ENCODE peak calls at places on chromosomes 2 and 18, in six cellular contexts. N, C, A, S, P and R are unnamed samples.

GRCh38 chr2:60416221-60417008 is 137.0 kb downstream of the BCL11A start:
- DNase-seq in C (peak; percentile 23), P (no peak), A (peak; percentile 43), N (no peak), S (no peak), R (peak; percentile 70)

GRCh38 chr2:219661197-219661954 is 33.9 kb downstream of the SLC4A3 start:
- DNase-seq in C (no peak), A (peak; percentile 37), S (no peak), P (peak; percentile 37), N (no peak), R (no peak)

GRCh38 chr18:9474103-9474982 is 970 bp upstream of the RALBP1 start:
- DNase-seq in C (peak; percentile 5), P (peak; percentile 75), A (peak; percentile 94), N (no peak), S (peak; percentile 92), R (peak; percentile 91)

GRCh38 chr2:9909106-9909505 is 42.4 kb upstream of the GRHL1 start:
- DNase-seq in P (no peak), A (no peak), S (no peak), N (no peak), C (no peak), R (no peak)

GRCh38 chr2:219402665-219403515 is 15.2 kb upstream of the DNPEP start:
- DNase-seq in S (peak; percentile 89), A (peak; percentile 92), N (peak; percentile 66), P (peak; percentile 68), C (peak; percentile 75), R (peak; percentile 65)

GRCh38 chr2:111711270-111711669 is 172.7 kb downstream of the ANAPC1 start:
- DNase-seq in P (no peak), A (no peak), N (no peak), S (no peak), C (no peak), R (no peak)

GRCh38 chr2:84077504-84077903 is 381.6 kb downstream of the SUCLG1 start:
- DNase-seq in S (no peak), P (peak; percentile 23), A (peak; percentile 48), C (no peak), N (peak; percentile 53), R (peak; percentile 25)

GRCh38 chr2:133044556-133044955 is 374.6 kb upstream of the LYPD1 start:
- DNase-seq in N (no peak), P (no peak), S (no peak), C (no peak), A (no peak), R (no peak)

GRCh38 chr2:150389487-150389886 is 98.0 kb downstream of the RND3 start:
- DNase-seq in A (no peak), C (no peak), N (no peak), S (no peak), P (no peak), R (no peak)

GRCh38 chr18:68803371-68803770 is 5.5 kb downstream of the CCDC102B start:
- DNase-seq in A (peak; percentile 17), N (no peak), S (peak; percentile 92), P (no peak), C (peak; percentile 72), R (peak; percentile 33)

GRCh38 chr2:120574620-120575019 is 161.0 kb upstream of the GLI2 start:
- DNase-seq in N (no peak), P (no peak), S (no peak), A (no peak), C (no peak), R (no peak)

GRCh38 chr2:47541848-47542450 is 139.0 kb downstream of the MSH2 start:
- DNase-seq in S (peak; percentile 41), A (no peak), N (no peak), C (no peak), P (no peak), R (no peak)

GRCh38 chr2:160221391-160222276 is 21.6 kb upstream of the ITGB6 start:
- DNase-seq in C (peak; percentile 42), N (no peak), S (peak; percentile 69), P (no peak), A (peak; percentile 87), R (peak; percentile 85)

GRCh38 chr2:26685943-26686839 is 6.3 kb upstream of the KCNK3 start:
- DNase-seq in C (no peak), A (peak; percentile 67), P (no peak), S (no peak), N (no peak), R (no peak)

GRCh38 chr2:27050281-27050995 is 1.0 kb upstream of the AGBL5 start:
- DNase-seq in C (peak; percentile 95), A (peak; percentile 94), N (peak; percentile 94), S (peak; percentile 96), P (peak; percentile 74), R (peak; percentile 97)

GRCh38 chr18:32321826-32322225 is 132.0 kb downstream of the MEP1B start:
- DNase-seq in C (no peak), A (no peak), N (no peak), S (no peak), P (no peak), R (no peak)

GRCh38 chr18:10353791-10354190 is 100.6 kb upstream of the APCDD1 start:
- DNase-seq in C (no peak), P (no peak), A (peak; percentile 58), N (no peak), S (no peak), R (no peak)

GRCh38 chr18:61333746-61334490 is 688 bp downstream of the CDH20 start:
- DNase-seq in P (no peak), S (no peak), C (no peak), A (peak; percentile 21), N (no peak), R (no peak)

GRCh38 chr2:18987592-18988073 is 370.8 kb downstream of the OSR1 start:
- DNase-seq in N (no peak), A (peak; percentile 77), P (no peak), C (peak; percentile 81), S (peak; percentile 90), R (peak; percentile 69)

GRCh38 chr18:27062802-27063201 is 122.3 kb downstream of the CHST9 start:
- DNase-seq in P (no peak), A (no peak), S (no peak), C (no peak), N (peak; percentile 78), R (no peak)

GRCh38 chr2:58414506-58414905 is 173.4 kb upstream of the FANCL start:
- DNase-seq in S (no peak), A (no peak), N (no peak), C (no peak), P (no peak), R (no peak)

GRCh38 chr2:54803783-54804758 is 80.6 kb downstream of the EML6 start:
- DNase-seq in C (no peak), A (no peak), N (no peak), S (no peak), P (no peak), R (no peak)

GRCh38 chr18:61503688-61504087 is 170.5 kb downstream of the CDH20 start:
- DNase-seq in P (no peak), N (no peak), A (no peak), C (no peak), S (no peak), R (no peak)

GRCh38 chr2:119462574-119462973 is 30.9 kb downstream of the TMEM37 start:
- DNase-seq in S (peak; percentile 38), C (no peak), A (no peak), N (no peak), P (no peak), R (no peak)

GRCh38 chr2:152166633-152167032 is 8.9 kb downstream of the STAM2 start:
- DNase-seq in S (no peak), P (peak; percentile 47), C (no peak), A (no peak), N (peak; percentile 59), R (no peak)

GRCh38 chr2:145685323-145686050 is 1165.6 kb upstream of the ZEB2 start:
- DNase-seq in S (no peak), N (no peak), C (no peak), P (no peak), A (no peak), R (no peak)

GRCh38 chr18:47729356-47729755 is 201.1 kb downstream of the SMAD2 start:
- DNase-seq in N (no peak), S (no peak), P (no peak), C (no peak), A (no peak), R (no peak)

GRCh38 chr2:26537826-26538475 is 60.0 kb upstream of the OTOF start:
- DNase-seq in N (no peak), S (peak; percentile 19), P (no peak), C (no peak), A (no peak), R (no peak)

GRCh38 chr2:134154269-134154668 is 99.6 kb upstream of the MGAT5 start:
- DNase-seq in A (no peak), C (no peak), P (peak; percentile 21), S (no peak), N (peak; percentile 68), R (peak; percentile 33)

GRCh38 chr18:670456-670996 is 13.1 kb downstream of the TYMS start:
- DNase-seq in N (no peak), S (no peak), P (no peak), C (no peak), A (no peak), R (no peak)
- H3K27ac ChIP-seq in N (no peak overlapping the region), S (no peak overlapping the region), P (no peak overlapping the region), C (no peak overlapping the region), A (no peak overlapping the region), R (no peak overlapping the region)

GRCh38 chr18:75273817-75274216 is 63.2 kb downstream of the TSHZ1 start:
- DNase-seq in S (no peak), P (no peak), N (no peak), A (no peak), C (no peak), R (no peak)
- TF ChIP-seq CTCF in S (no peak), P (peak; percentile 10), N (no peak), A (no peak), C (no peak), R (no peak)

GRCh38 chr2:231395188-231396057 is at the start of gene B3GNT7:
- DNase-seq in N (no peak), A (peak; percentile 55), S (no peak), C (no peak), P (peak; percentile 5), R (peak; percentile 70)
- H3K4me3 ChIP-seq in N (no peak within 1 kb of the TSS), A (peak within 1 kb of the TSS; percentile 64), S (peak within 1 kb of the TSS; percentile 54), C (peak within 1 kb of the TSS; percentile 54), P (no peak within 1 kb of the TSS), R (peak within 1 kb of the TSS; percentile 77)

GRCh38 chr2:69164379-69164778 is 151.4 kb downstream of the ANTXR1 start:
- DNase-seq in S (no peak), N (no peak), P (no peak), A (peak; percentile 42), C (no peak), R (no peak)

GRCh38 chr2:69162121-69162520 is 149.1 kb downstream of the ANTXR1 start:
- DNase-seq in A (no peak), P (no peak), S (no peak), N (no peak), C (no peak), R (no peak)

GRCh38 chr2:69163109-69163508 is 150.1 kb downstream of the ANTXR1 start:
- DNase-seq in S (no peak), P (no peak), C (no peak), N (no peak), A (peak; percentile 44), R (no peak)

GRCh38 chr2:69165079-69165478 is 152.1 kb downstream of the ANTXR1 start:
- DNase-seq in P (no peak), C (no peak), N (no peak), A (no peak), S (no peak), R (no peak)

DNA sequence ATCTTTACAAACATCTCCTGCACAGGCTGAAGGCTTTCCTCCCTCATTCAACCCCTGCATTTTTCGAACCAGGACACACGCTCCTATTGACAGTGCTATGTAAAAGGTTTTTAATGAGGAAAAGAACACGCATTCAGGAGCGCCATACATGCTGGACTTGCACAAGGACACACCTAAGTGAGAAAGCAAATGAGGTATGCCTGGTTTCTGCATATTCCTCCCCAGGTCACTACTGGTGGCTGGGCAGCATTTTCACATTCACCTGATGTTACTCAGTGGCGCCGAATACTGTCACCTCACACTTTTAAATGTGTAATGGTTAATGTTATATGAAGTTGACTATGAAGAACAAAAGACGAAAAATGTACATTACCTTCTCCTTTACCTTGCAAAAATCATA is 150.6 kb downstream of the ANTXR1 start:
- DNase-seq in C (no peak), P (no peak), N (no peak), S (no peak), A (no peak), R (no peak)
- H3K27ac ChIP-seq in C (no peak overlapping the region), P (no peak overlapping the region), N (no peak overlapping the region), S (peak overlapping the region; percentile 82), A (peak overlapping the region; percentile 72), R (peak overlapping the region; percentile 32)